ENCODE peak calls at places on chromosomes 2 and 18, in five cellular contexts. S, T, R, Y and G are unnamed samples.

GRCh38 chr18:48547456-48548403 is 8.9 kb downstream of the CTIF start:
- DNase-seq in R (no peak), Y (no peak), S (no peak), T (no peak), G (peak; percentile 10)

GRCh38 chr2:33322607-33323006 is 153.8 kb upstream of the RASGRP3 start:
- DNase-seq in Y (no peak), R (no peak), S (no peak), T (no peak), G (no peak)

GRCh38 chr2:83054751-83055150 is 1404.3 kb downstream of the SUCLG1 start:
- DNase-seq in T (no peak), R (no peak), S (no peak), Y (no peak), G (no peak)

GRCh38 chr2:78541451-78542267 is 483.8 kb upstream of the REG3G start:
- DNase-seq in R (no peak), Y (no peak), T (no peak), S (peak; percentile 98), G (no peak)

GRCh38 chr2:88442061-88442460 is 10.4 kb downstream of the FOXI3 start:
- DNase-seq in S (no peak), T (no peak), Y (no peak), R (no peak), G (no peak)

GRCh38 chr2:70143314-70144150 is 47.3 kb downstream of the C2orf42 start:
- DNase-seq in Y (no peak), R (no peak), S (peak; percentile 74), T (no peak), G (no peak)

GRCh38 chr2:92074549-92074898 is 2796.7 kb upstream of the TEKT4 start:
- DNase-seq in S (no peak), Y (no peak), R (no peak), T (no peak), G (no peak)

GRCh38 chr2:159249955-159250723 is 36.4 kb downstream of the WDSUB1 start:
- DNase-seq in S (no peak), R (no peak), Y (peak; percentile 40), T (no peak), G (no peak)

GRCh38 chr18:32769242-32770180 is 3.3 kb downstream of the KLHL14 start:
- DNase-seq in R (no peak), Y (no peak), T (no peak), S (peak; percentile 82), G (no peak)

GRCh38 chr18:75643083-75643482 is 215.6 kb upstream of the SMIM21 start:
- DNase-seq in R (no peak), Y (no peak), S (no peak), T (no peak), G (no peak)

GRCh38 chr2:171575606-171576005 is 53.3 kb downstream of the CYBRD1 start:
- DNase-seq in R (no peak), S (no peak), Y (no peak), T (no peak), G (no peak)

GRCh38 chr18:9708057-9708881 is at the start of gene RAB31:
- DNase-seq in S (no peak), T (no peak), Y (no peak), R (no peak), G (peak; percentile 59)

GRCh38 chr18:9711361-9712129 is 3.4 kb downstream of the RAB31 start:
- DNase-seq in R (no peak), Y (peak; percentile 66), T (no peak), S (no peak), G (no peak)

GRCh38 chr18:9712130-9712577 is 4.1 kb downstream of the RAB31 start:
- DNase-seq in Y (no peak), S (no peak), T (no peak), R (no peak), G (no peak)

GRCh38 chr18:9708882-9709877 is 1.1 kb downstream of the RAB31 start:
- DNase-seq in T (no peak), Y (no peak), R (no peak), S (no peak), G (no peak)

DNA sequence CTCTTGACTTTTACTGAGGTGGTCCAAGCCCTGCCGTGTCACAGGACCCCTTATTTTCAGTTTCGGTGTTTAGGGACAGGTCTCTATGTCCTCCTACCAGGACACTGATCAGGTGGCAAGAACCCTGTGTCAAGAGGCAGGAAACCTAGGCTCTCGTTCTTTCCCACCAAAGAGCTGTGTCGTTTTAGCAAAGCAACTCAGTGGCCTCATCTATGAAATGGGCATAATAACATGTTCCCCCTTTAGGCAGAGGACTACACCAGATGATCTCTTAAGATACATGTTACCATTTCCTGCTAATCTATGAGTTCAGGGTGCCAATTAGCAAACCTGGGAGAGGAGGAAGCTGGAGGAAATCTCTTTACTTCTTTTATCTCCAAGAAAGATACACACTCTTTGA is 1.9 kb downstream of the RAB31 start:
- DNase-seq in Y (no peak), R (no peak), T (no peak), S (no peak), G (no peak)
- TF ChIP-seq SUZ12 in Y (no peak), R (no peak), T (no peak), S (no peak), G (no peak)

DNA sequence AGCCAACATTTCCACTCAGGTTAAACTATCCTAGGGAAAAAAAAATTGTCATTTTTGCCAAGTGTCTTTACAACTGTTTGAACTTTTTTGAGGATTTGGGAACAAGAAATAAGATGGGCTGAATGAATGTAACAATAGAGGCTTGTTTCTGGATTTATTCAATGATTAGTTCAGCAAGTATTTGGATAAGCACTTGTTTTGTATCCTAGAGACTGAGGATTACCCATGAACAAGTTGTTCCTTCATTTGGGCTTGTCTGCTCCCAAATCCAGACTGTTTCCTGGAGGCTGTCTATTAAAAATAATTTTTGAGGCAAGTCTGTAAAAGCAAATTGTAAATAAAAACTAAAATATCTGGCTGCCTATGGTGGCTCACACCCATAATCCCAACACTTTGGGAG is 62.0 kb upstream of the CSRNP3 start:
- DNase-seq in R (no peak), Y (no peak), S (no peak), T (no peak), G (no peak)
- TF ChIP-seq SUZ12 in R (no peak), Y (no peak), S (no peak), T (no peak), G (no peak)

DNA sequence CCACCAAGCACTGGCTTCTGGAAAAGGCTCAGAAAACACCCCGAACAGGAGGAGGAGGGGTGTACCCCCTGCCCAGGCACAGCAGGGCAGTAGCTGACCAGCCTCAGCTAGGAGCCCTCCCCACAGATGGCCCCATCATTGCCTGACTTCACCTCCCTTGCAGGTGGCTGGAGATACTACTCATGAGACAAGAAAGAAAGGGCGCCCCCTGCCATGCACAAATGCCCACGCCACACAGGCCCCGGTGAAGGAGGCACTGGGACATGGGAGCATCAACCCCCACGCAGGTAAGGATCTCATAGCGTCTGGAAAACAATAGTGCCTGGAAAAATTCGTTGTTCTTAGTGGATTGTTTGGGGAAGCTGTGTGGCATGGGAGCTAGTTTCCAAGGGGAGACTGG is 240.6 kb downstream of the TFCP2L1 start:
- DNase-seq in T (no peak), S (no peak), Y (no peak), R (no peak), G (no peak)
- TF ChIP-seq SUZ12 in T (no peak), S (no peak), Y (no peak), R (no peak), G (no peak)

GRCh38 chr2:121197369-121198091 is 87.5 kb downstream of the TFCP2L1 start:
- DNase-seq in T (no peak), R (no peak), S (no peak), Y (no peak), G (no peak)
- TF ChIP-seq SUZ12 in T (no peak), R (no peak), S (no peak), Y (no peak), G (no peak)

DNA sequence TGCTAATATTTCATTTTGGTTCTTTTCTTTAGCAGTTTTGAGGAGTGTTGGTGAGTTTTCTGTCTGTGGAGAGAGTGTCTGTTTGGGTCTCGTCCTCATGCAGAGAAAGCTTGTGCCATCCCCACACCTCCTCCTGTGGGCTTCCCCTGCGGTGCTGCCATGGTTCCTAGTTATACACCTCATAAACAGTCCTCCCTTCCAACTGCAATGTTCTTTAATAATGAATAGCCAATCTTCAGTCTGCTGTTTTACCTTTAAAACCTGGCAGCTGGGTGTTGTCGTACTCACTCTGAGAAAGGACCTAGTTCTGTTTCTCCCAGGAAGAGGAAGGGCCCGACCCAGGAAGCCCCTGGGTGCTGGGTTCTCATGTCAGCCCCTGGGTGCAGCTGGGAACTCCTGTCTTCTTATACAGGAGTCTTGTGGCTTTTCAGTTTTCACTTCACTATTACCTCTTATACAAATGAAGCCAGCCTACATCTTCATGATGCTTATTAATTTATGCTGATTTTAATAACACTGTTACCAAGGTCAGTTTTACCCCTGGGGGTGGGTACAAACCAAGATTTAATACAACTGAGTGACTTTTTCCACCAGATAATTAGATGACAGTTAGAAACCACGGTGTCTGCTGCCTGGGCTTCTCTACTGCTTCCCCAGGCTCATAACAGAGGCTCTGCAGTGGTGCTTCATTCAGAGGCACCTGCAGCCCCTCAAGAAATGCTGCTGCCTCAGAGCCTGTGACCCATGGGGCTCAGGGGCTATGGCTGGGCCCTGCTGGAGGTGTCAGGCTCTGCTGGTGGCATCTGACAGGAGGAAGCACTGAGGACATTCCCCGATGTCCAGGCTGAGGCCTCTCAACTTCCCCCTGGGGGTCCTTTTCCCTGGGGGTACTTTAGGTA is 59.1 kb downstream of the COA5 start:
- DNase-seq in T (no peak), R (no peak), S (no peak), Y (no peak), G (no peak)
- TF ChIP-seq SUZ12 in T (no peak), R (no peak), S (no peak), Y (no peak), G (no peak)

GRCh38 chr2:234404957-234405356 is 91.9 kb downstream of the ARL4C start:
- DNase-seq in Y (no peak), R (no peak), S (no peak), T (no peak), G (no peak)

GRCh38 chr2:234405472-234405871 is 91.4 kb downstream of the ARL4C start:
- DNase-seq in T (no peak), S (no peak), Y (no peak), R (no peak), G (no peak)

GRCh38 chr2:234403074-234403473 is 93.8 kb downstream of the ARL4C start:
- DNase-seq in T (no peak), Y (no peak), S (no peak), R (no peak), G (no peak)

GRCh38 chr2:234403751-234404150 is 93.1 kb downstream of the ARL4C start:
- DNase-seq in T (no peak), S (no peak), Y (no peak), R (no peak), G (no peak)

DNA sequence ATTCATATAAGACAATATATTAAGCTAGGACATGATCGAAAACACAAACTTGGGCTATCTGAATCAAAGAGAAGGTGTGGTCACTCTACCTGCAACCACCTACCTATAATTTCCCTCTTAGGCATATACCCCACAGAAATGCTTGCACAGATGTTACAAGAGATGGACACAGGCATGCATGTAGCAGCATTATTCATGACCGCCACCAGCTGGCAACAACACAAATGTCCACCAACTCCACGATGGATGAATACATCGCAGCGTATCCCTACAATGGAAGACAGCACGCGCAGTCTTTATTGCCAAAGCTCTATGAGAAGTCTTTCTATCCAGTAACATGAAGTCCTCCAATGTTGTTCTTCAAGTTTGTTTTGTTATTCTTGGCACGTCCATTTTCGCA is 90.8 kb downstream of the ARL4C start:
- DNase-seq in R (no peak), Y (no peak), S (no peak), T (no peak), G (no peak)
- TF ChIP-seq SUZ12 in R (no peak), Y (no peak), S (no peak), T (no peak), G (no peak)

DNA sequence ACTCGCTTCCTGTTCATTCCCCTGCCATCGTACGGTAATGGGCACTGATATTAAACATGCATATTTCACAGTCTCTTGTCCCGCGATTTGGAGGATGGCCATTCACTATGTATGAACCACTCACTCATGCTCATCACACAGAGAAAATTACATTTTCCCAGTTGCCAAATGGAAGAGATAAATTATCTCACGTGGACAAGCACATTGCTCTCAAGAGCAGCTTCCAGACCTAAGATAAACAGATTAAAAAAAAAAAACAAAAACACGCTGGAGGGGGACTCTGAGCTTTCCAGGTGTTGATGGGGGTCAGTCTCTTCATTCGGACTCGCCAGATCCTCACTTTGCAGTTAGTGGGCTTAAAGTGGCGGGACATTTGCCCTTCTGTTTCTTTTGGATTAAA is 1.7 kb upstream of the MAPK4 start:
- DNase-seq in R (no peak), S (no peak), Y (no peak), T (no peak), G (no peak)
- TF ChIP-seq SUZ12 in R (no peak), S (no peak), Y (no peak), T (no peak), G (no peak)